ENCODE peak calls at places on chromosomes 16 and 17, in four cellular contexts. L, W, N and A are unnamed samples.

GRCh38 chr16:24164402-24164801 is 91.7 kb upstream of the CACNG3 start:
- DNase-seq in N (no peak), L (no peak), W (no peak), A (no peak)

GRCh38 chr16:122342-122741 is 16.1 kb downstream of the NPRL3 start:
- DNase-seq in W (no peak), L (no peak), N (no peak), A (no peak)

GRCh38 chr17:71349908-71350600 is 770.8 kb upstream of the SOX9 start:
- DNase-seq in W (no peak), L (no peak), N (peak; percentile 33), A (no peak)

GRCh38 chr16:17299790-17300189 is 171.0 kb downstream of the XYLT1 start:
- DNase-seq in W (no peak), N (no peak), L (no peak), A (no peak)

GRCh38 chr17:80878876-80879722 is 112.5 kb upstream of the CHMP6 start:
- DNase-seq in L (no peak), N (no peak), W (no peak), A (no peak)

GRCh38 chr17:39171933-39172332 is 6.0 kb upstream of the ARL5C start:
- DNase-seq in L (peak; percentile 31), W (no peak), N (no peak), A (peak; percentile 60)

GRCh38 chr16:6428861-6429260 is 903.8 kb upstream of the RBFOX1 start:
- DNase-seq in N (no peak), L (no peak), W (no peak), A (no peak)

GRCh38 chr16:72878301-72879269 is 169.3 kb downstream of the ZFHX3 start:
- DNase-seq in L (no peak), N (peak; percentile 75), W (no peak), A (peak; percentile 16)

GRCh38 chr16:23676924-23677480 is 1.7 kb upstream of the PLK1 start:
- DNase-seq in W (no peak), L (no peak), N (no peak), A (no peak)

GRCh38 chr17:59534583-59534982 is 30.8 kb upstream of the DHX40 start:
- DNase-seq in L (no peak), W (no peak), N (no peak), A (no peak)

GRCh38 chr17:68820825-68821481 is 134.2 kb downstream of the ABCA8 start:
- DNase-seq in L (no peak), W (no peak), N (no peak), A (peak; percentile 52)

GRCh38 chr17:62981933-62982332 is 15.9 kb downstream of the TANC2 start:
- DNase-seq in W (no peak), L (no peak), N (peak; percentile 68), A (peak; percentile 19)

GRCh38 chr17:29115906-29116651 is 64.1 kb downstream of the MYO18A start:
- DNase-seq in L (peak; percentile 90), N (peak; percentile 55), W (peak; percentile 79), A (peak; percentile 89)

GRCh38 chr17:74427048-74427762 is 4.7 kb upstream of the GPRC5C start:
- DNase-seq in W (no peak), N (no peak), L (peak; percentile 52), A (peak; percentile 43)

GRCh38 chr17:4849011-4849536 is 15.9 kb downstream of the MINK1 start:
- DNase-seq in W (no peak), L (peak; percentile 56), N (no peak), A (peak; percentile 55)

GRCh38 chr16:22191966-22192260 is 14.2 kb upstream of the EEF2K start:
- DNase-seq in W (no peak), N (peak; percentile 17), L (no peak), A (no peak)

GRCh38 chr17:77631307-77631706 is 327.2 kb upstream of the TNRC6C start:
- DNase-seq in N (no peak), W (no peak), L (no peak), A (no peak)

GRCh38 chr17:14971054-14971453 is 294.1 kb downstream of the PMP22 start:
- DNase-seq in N (no peak), L (no peak), W (no peak), A (no peak)

GRCh38 chr17:9566067-9566466 is 9.6 kb downstream of the STX8 start:
- DNase-seq in W (no peak), L (no peak), N (no peak), A (no peak)

GRCh38 chr16:71526111-71526998 is at the start of gene CHST4:
- DNase-seq in N (peak; percentile 57), L (peak; percentile 94), W (peak; percentile 66), A (peak; percentile 99)

GRCh38 chr17:4796550-4796915 is 569 bp downstream of the PSMB6 start:
- DNase-seq in W (peak; percentile 63), N (peak; percentile 35), L (peak; percentile 72), A (peak; percentile 69)

GRCh38 chr17:28925912-28926365 is 23.1 kb upstream of the DHRS13 start:
- DNase-seq in W (no peak), L (no peak), N (peak; percentile 92), A (no peak)

GRCh38 chr17:68399638-68400403 is 57.5 kb downstream of the WIPI1 start:
- DNase-seq in L (peak; percentile 24), W (peak; percentile 41), N (peak; percentile 57), A (no peak)

GRCh38 chr17:52170963-52171572 is 12.6 kb upstream of the CA10 start:
- DNase-seq in N (no peak), W (no peak), L (peak; percentile 64), A (peak; percentile 63)

DNA sequence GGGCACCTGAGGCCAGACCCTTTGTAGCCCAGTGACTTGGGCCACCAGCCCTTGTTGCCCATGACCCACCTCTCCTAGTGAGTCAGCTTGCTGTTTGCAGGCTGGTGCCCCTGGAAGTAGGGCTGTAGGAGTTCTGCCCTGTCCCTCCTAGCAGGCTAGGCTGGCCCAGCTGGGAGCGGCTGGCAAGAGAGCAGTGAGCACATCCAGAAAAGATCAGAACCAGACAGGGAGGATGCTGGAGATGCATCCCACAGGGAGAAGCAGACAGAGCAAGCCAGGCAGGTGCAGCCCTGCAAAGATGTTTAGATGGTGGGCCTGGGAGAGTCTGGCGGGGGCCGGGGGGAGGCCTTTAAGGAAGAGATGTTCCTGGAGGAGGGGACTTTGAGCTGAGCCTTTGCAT is 2.4 kb downstream of the SLC5A10 start:
- DNase-seq in N (no peak), L (no peak), W (no peak), A (no peak)
- H4K5ac ChIP-seq in N (no peak overlapping the region), L (no peak overlapping the region), W (no peak overlapping the region), A (no peak overlapping the region)

GRCh38 chr16:70473446-70474319 is 19.3 kb downstream of the FCSK start:
- DNase-seq in L (no peak), W (no peak), N (no peak), A (no peak)
- H2AK5ac ChIP-seq in L (no peak overlapping the region), W (no peak overlapping the region), N (no peak overlapping the region), A (no peak overlapping the region)

GRCh38 chr16:85046472-85046916 is 18.9 kb downstream of the KIAA0513 start:
- DNase-seq in N (no peak), W (no peak), L (no peak), A (no peak)
- H3K23ac ChIP-seq in N (no peak overlapping the region), W (no peak overlapping the region), L (no peak overlapping the region), A (peak overlapping the region; percentile 6)

DNA sequence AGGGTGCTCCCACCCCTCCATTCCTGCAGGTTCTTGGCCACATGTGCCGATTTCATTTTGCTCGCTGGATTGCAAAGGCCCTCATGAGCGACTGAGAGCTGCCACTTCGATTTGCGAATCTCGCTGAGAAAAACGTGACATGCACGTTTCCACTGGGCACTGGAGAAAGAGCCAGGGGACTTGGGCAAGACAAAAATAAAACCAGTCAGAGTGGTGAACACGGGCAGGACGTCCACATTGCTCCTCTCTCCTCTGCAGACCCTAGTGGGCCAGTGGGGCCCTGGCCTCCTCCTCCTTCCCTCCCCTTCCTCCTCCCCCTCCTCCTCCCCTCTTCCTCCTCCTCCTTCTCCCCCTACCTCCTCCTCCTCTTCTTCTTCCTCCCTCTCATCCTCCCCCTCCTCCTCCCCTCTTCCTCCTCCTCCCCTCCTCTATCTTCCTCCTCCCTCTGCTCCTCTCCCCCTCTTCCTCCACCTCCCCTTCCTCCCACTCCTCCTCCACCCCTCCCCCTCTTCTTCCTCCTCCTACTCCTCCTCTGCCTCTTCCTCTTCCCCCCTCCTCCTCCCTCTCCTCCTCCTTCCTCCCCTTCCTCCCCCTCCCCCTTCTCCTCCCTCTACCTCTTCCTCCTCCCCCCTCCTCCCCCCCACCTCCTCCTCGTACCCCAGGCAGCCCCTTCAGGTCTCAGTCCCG is 28.1 kb upstream of the ENPP7 start:
- DNase-seq in L (no peak), N (no peak), W (no peak), A (no peak)
- H4K5ac ChIP-seq in L (no peak overlapping the region), N (no peak overlapping the region), W (no peak overlapping the region), A (no peak overlapping the region)

DNA sequence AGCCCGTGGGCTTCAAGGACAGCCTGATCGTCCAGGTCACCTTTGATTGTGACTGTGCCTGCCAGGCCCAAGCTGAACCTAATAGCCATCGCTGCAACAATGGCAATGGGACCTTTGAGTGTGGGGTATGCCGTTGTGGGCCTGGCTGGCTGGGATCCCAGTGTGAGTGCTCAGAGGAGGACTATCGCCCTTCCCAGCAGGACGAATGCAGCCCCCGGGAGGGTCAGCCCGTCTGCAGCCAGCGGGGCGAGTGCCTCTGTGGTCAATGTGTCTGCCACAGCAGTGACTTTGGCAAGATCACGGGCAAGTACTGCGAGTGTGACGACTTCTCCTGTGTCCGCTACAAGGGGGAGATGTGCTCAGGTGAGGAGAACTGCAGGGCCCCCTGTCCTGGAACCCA is 31.5 kb upstream of the EFCAB13 start:
- DNase-seq in N (no peak), W (no peak), L (no peak), A (no peak)
- H2AK5ac ChIP-seq in N (no peak overlapping the region), W (no peak overlapping the region), L (no peak overlapping the region), A (no peak overlapping the region)

GRCh38 chr16:3640632-3641501 is 13.6 kb upstream of the DNASE1 start:
- DNase-seq in L (no peak), W (peak; percentile 46), N (no peak), A (no peak)
- H3K23ac ChIP-seq in L (no peak overlapping the region), W (no peak overlapping the region), N (no peak overlapping the region), A (no peak overlapping the region)

GRCh38 chr16:88866151-88866920 is at the start of gene PABPN1L:
- DNase-seq in N (no peak), W (no peak), L (no peak), A (no peak)
- H4K5ac ChIP-seq in N (no peak within 1 kb of the TSS), W (no peak within 1 kb of the TSS), L (no peak within 1 kb of the TSS), A (no peak within 1 kb of the TSS)

GRCh38 chr16:80299416-80299815 is 241.4 kb upstream of the DYNLRB2 start:
- DNase-seq in W (no peak), L (no peak), N (no peak), A (no peak)

GRCh38 chr16:80303691-80304090 is 237.1 kb upstream of the DYNLRB2 start:
- DNase-seq in L (no peak), N (no peak), W (no peak), A (no peak)

GRCh38 chr16:80298676-80299075 is 242.1 kb upstream of the DYNLRB2 start:
- DNase-seq in L (no peak), W (no peak), N (no peak), A (no peak)

GRCh38 chr16:80300876-80301275 is 239.9 kb upstream of the DYNLRB2 start:
- DNase-seq in W (no peak), N (peak; percentile 59), L (no peak), A (peak; percentile 65)

GRCh38 chr16:80300456-80300855 is 240.3 kb upstream of the DYNLRB2 start:
- DNase-seq in L (no peak), W (no peak), N (no peak), A (no peak)
- H2AK5ac ChIP-seq in L (no peak overlapping the region), W (no peak overlapping the region), N (peak overlapping the region; percentile 92), A (no peak overlapping the region)

DNA sequence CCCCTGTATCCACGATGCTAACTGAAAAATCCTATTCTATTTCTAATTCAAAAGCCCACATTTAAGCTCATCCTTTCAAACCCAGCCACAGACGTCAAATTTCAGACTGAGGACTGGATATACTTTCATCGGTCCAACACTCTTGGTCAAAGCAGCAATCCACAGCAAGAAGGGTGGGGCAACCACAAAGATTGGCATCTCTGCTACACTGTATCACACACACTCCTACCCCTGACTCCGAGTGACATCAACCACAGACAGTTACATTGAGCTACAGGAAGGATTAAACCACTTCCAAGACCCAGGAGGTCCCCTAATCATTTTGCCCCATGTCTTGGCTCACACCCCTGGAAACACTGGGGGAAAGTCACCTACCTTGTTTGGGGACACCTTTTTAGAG is 61.3 kb downstream of the GRIN2A start:
- DNase-seq in L (no peak), W (no peak), N (no peak), A (no peak)
- H3K23ac ChIP-seq in L (no peak overlapping the region), W (no peak overlapping the region), N (no peak overlapping the region), A (no peak overlapping the region)